ENCODE peak calls at places on chromosomes 2 and 18, in ten cellular contexts. P is transverse colon, X is A549, Z is gastrocnemius medialis, J is suprapubic skin, W is body of pancreas, S is prostate gland, F is upper lobe of left lung, B is tibial nerve, G is testis. O is an unnamed sample.

GRCh38 chr2:111178730-111179405 is 58.2 kb downstream of the BCL2L11 start:
- DNase-seq in W (peak), G (no peak), F (no peak), S (no peak), B (no peak), P (no peak), X (peak), Z (no peak), J (no peak), O (peak)

GRCh38 chr18:22544626-22545025 is 126.9 kb upstream of the CTAGE1 start:
- DNase-seq in G (no peak), F (no peak), Z (no peak), P (no peak), S (no peak), W (no peak), X (no peak), B (no peak), J (no peak), O (no peak)

GRCh38 chr2:205024822-205025518 is 479.7 kb downstream of the PARD3B start:
- DNase-seq in W (peak), P (peak), X (peak), J (peak), F (no peak), G (no peak), S (no peak), B (no peak), Z (peak), O (peak)

GRCh38 chr2:31563273-31563839 is 17.4 kb downstream of the SRD5A2 start:
- DNase-seq in P (no peak), S (no peak), X (peak), W (no peak), G (no peak), B (no peak), F (no peak), J (no peak), Z (no peak), O (no peak)

GRCh38 chr2:233706720-233707119 is 6.0 kb upstream of the UGT1A5 start:
- DNase-seq in Z (no peak), X (peak), J (no peak), G (no peak), P (no peak), B (no peak), S (no peak), W (no peak), F (no peak), O (no peak)

GRCh38 chr18:24398515-24398914 is 891 bp upstream of the OSBPL1A start:
- DNase-seq in X (no peak), Z (no peak), S (no peak), B (no peak), F (no peak), P (peak), J (peak), G (no peak), W (no peak), O (no peak)

GRCh38 chr2:227414846-227415245 is 27.1 kb upstream of the SCYGR1 start:
- DNase-seq in J (no peak), F (no peak), B (no peak), X (peak), Z (no peak), G (no peak), W (no peak), S (no peak), P (no peak), O (no peak)

GRCh38 chr2:71492112-71492511 is 38.8 kb downstream of the DYSF start:
- DNase-seq in W (peak), F (no peak), B (no peak), P (no peak), Z (no peak), G (no peak), S (no peak), J (no peak), X (no peak), O (no peak)

GRCh38 chr2:29632018-29632417 is 289.4 kb downstream of the ALK start:
- DNase-seq in B (no peak), F (no peak), S (no peak), G (no peak), P (no peak), X (no peak), Z (no peak), J (no peak), W (no peak), O (no peak)

GRCh38 chr2:192498747-192499146 is 304.0 kb upstream of the TMEFF2 start:
- DNase-seq in W (no peak), Z (no peak), F (no peak), G (peak), S (no peak), X (no peak), B (no peak), J (no peak), P (no peak), O (no peak)

GRCh38 chr18:41642756-41643155 is 312.3 kb upstream of the PIK3C3 start:
- DNase-seq in B (no peak), W (no peak), X (no peak), G (no peak), P (no peak), Z (no peak), S (no peak), J (no peak), F (no peak), O (no peak)

GRCh38 chr2:70305531-70305930 is 3.7 kb upstream of the FAM136A start:
- DNase-seq in X (no peak), B (no peak), G (no peak), F (no peak), W (no peak), P (no peak), J (no peak), S (no peak), Z (no peak), O (no peak)

GRCh38 chr18:32674491-32674890 is 98.3 kb downstream of the KLHL14 start:
- DNase-seq in X (peak), P (no peak), Z (no peak), B (no peak), W (no peak), S (no peak), J (no peak), F (no peak), G (peak), O (no peak)

GRCh38 chr2:98710709-98711108 is 20.2 kb downstream of the MGAT4A start:
- DNase-seq in S (no peak), J (no peak), B (no peak), W (no peak), X (no peak), Z (no peak), P (no peak), F (no peak), G (no peak), O (no peak)

GRCh38 chr18:47215554-47216138 is 35.8 kb downstream of the SKOR2 start:
- DNase-seq in B (no peak), F (no peak), Z (no peak), J (no peak), P (no peak), W (no peak), G (peak), S (peak), X (peak), O (peak)

GRCh38 chr2:135494917-135495316 is 36.1 kb downstream of the ZRANB3 start:
- DNase-seq in Z (peak), G (no peak), S (no peak), P (no peak), F (no peak), B (no peak), J (no peak), X (no peak), W (no peak), O (no peak)

GRCh38 chr18:22637787-22638186 is 220.1 kb upstream of the CTAGE1 start:
- DNase-seq in B (no peak), S (no peak), X (peak), P (no peak), J (no peak), G (no peak), W (no peak), F (no peak), Z (no peak), O (no peak)

GRCh38 chr2:85864654-85865053 is 24.1 kb downstream of the ST3GAL5 start:
- DNase-seq in Z (no peak), F (no peak), W (no peak), S (no peak), X (no peak), J (no peak), B (no peak), G (no peak), P (no peak), O (no peak)

GRCh38 chr2:224910535-224910934 is 131.7 kb downstream of the DOCK10 start:
- DNase-seq in W (no peak), B (no peak), P (no peak), S (no peak), F (no peak), X (no peak), G (no peak), J (no peak), Z (no peak), O (no peak)

GRCh38 chr2:106010818-106011355 is 183.2 kb downstream of the UXS1 start:
- DNase-seq in Z (no peak), P (no peak), B (no peak), W (no peak), G (no peak), F (no peak), X (no peak), J (no peak), S (no peak), O (no peak)

GRCh38 chr2:142865924-142866323 is 11.5 kb upstream of the KYNU start:
- DNase-seq in P (no peak), G (no peak), X (no peak), Z (no peak), J (no peak), F (no peak), W (no peak), S (no peak), B (no peak), O (no peak)
- TF ChIP-seq POLR2A in P (no peak), G (no peak), X (no peak), Z (no peak), J (no peak), F (peak), W (no peak), S (no peak), B (no peak), O (no peak)

DNA sequence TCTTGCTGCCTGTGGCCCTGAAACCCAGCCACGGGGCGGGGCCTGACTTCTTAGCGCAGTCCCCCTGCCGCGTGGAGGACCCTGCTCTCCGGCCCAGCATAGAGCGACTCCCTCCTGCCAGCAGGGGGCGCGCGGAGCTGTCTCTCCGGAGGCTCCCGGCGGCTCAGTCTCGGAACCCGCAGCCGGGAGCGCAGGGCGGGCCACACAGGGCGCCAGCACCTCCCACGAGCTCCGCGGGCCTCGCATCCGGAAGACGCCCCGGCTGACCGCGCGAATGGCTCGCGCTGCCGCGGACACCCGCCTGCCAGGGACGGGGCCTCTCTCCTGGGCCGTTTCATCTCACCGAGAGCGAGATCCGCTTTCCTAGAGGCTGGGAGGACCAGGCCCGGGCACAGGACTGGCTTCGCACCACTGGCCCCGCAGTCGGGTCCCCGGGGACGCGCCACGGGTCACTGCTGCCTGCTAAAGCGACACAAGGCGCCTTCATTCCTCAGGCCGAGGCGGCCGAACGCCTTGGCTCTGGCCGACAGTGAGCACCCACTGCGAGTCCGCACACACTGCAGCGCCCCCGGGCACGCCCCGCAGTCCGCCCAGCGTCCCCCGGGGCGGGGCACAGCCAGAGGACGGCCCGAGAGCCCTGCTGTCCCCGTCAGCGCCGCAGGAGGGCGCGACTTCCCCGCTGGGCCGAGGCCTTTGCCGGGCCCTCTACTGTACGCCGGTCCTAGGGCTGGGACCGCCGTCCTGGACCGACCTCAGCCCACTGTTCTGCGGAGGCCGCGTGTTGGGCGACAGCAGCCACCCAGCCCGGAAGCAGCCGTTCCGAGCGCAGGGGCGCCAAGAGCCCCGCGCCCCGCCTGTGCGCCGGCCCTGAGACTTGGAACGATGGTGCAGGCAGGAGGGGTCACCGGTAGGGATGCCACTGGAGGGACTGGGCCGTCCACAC is 39.0 kb upstream of the ARHGEF4 start:
- DNase-seq in G (peak), S (peak), J (peak), Z (peak), F (peak), P (peak), B (peak), X (peak), W (peak), O (peak)
- TF ChIP-seq POLR2A in G (no peak), S (peak), J (no peak), Z (peak), F (peak), P (peak), B (no peak), X (peak), W (peak), O (peak)

GRCh38 chr2:28393115-28393836 is 618 bp downstream of the FOSL2 start:
- DNase-seq in P (peak), W (peak), F (peak), B (peak), Z (peak), J (no peak), G (peak), S (peak), X (peak), O (no peak)
- TF ChIP-seq POLR2A in P (no peak), W (no peak), F (peak), B (peak), Z (no peak), J (peak), G (no peak), S (peak), X (peak), O (peak)

DNA sequence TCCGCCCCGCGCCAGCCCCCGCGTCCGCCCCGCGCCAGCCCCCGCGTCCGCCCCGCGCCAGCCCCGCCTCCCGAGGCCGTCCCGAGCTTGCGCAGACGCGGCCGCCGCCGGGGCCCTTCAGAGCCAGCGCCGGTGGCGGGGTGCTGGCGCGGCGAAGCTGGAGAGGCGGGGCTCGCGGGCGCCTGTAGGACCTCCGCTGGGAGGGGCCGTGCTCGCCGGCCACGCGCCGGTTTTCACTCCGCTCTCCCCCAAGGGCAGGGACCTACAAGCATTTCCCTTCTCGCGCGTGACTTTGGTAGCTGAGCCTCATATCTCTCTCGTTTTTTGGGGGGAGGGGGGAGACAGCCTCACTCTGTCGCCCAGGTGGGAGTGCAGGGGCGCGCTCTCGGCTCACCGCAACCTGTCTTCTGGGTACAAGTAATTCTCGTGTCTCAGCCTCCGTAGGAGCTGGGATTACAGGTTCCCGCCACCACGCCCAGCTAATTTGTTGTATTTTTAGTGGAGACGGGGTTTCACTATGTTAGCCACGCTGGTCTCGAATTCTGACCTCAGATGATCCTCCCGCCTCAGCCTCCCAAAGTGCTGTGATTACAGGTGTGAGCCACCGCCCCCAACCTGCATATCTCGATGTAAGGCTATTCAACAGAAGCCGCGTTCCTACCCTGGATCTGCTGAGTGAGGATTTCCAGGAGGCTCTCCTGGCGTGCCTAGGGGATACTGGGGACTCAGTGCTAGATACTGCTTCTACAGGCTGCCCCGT is at the start of gene ZNF514:
- DNase-seq in G (peak), S (peak), J (peak), F (peak), B (peak), P (peak), Z (peak), X (peak), W (peak), O (peak)
- TF ChIP-seq POLR2A in G (no peak), S (no peak), J (no peak), F (peak), B (no peak), P (no peak), Z (no peak), X (peak), W (peak), O (peak)